ENCODE peak calls at places on chromosomes 16 and 17, in four cellular contexts. T, V, G and W are unnamed samples.

GRCh38 chr16:27355610-27356009 is 41.8 kb downstream of the IL4R start:
- DNase-seq in T (no peak), V (no peak), G (no peak), W (peak; percentile 49)

GRCh38 chr17:78124081-78124835 is 4.3 kb downstream of the TMC6 start:
- DNase-seq in V (no peak), T (no peak), G (no peak), W (no peak)

GRCh38 chr17:41691031-41691777 is 2.5 kb downstream of the EIF1 start:
- DNase-seq in T (no peak), G (no peak), V (no peak), W (no peak)

GRCh38 chr17:64016248-64016784 is 4.1 kb downstream of the ICAM2 start:
- DNase-seq in T (no peak), G (no peak), V (no peak), W (no peak)

GRCh38 chr16:8972843-8973586 is 9.3 kb upstream of the USP7 start:
- DNase-seq in T (no peak), V (no peak), G (no peak), W (no peak)

GRCh38 chr16:21116148-21116693 is 34.4 kb downstream of the DNAH3 start:
- DNase-seq in T (no peak), G (no peak), V (no peak), W (no peak)

GRCh38 chr17:79305376-79305775 is 230.8 kb downstream of the ENGASE start:
- DNase-seq in V (no peak), G (no peak), T (no peak), W (no peak)

GRCh38 chr16:24359490-24359889 is 103.4 kb downstream of the CACNG3 start:
- DNase-seq in T (no peak), V (no peak), G (no peak), W (no peak)

GRCh38 chr16:67393111-67393789 is at the start of gene TPPP3:
- DNase-seq in V (peak; percentile 90), T (peak; percentile 26), G (peak; percentile 24), W (peak; percentile 39)

GRCh38 chr16:86092586-86093480 is 193.9 kb downstream of the IRF8 start:
- DNase-seq in T (no peak), G (no peak), V (no peak), W (no peak)

GRCh38 chr16:58040496-58040846 is 14.9 kb downstream of the MMP15 start:
- DNase-seq in V (no peak), G (no peak), T (no peak), W (no peak)

GRCh38 chr17:7548585-7549400 is at the start of gene TNFSF12:
- DNase-seq in G (peak; percentile 63), V (peak; percentile 30), T (no peak), W (peak; percentile 73)

GRCh38 chr17:48522031-48522593 is 8.7 kb downstream of the HOXB1 start:
- DNase-seq in V (no peak), T (no peak), G (no peak), W (no peak)